ENCODE peak calls at places on chromosomes 7 and 10, in four cellular contexts. One of them, this sample, is unnamed.

GRCh38 chr10:80075781-80076180 is 2.7 kb upstream of the TMEM254 start:
- DNase-seq in HepG2: no peak
- DNase-seq in H1: no peak
- DNase-seq in K562: no peak
- DNase-seq in this sample: no peak

GRCh38 chr10:132223156-132223590 is 36.4 kb downstream of the DPYSL4 start:
- DNase-seq in HepG2: peak
- DNase-seq in H1: peak
- DNase-seq in K562: peak
- DNase-seq in this sample: peak

GRCh38 chr10:103153302-103153759 is 39.7 kb downstream of the NT5C2 start:
- DNase-seq in HepG2: peak
- DNase-seq in H1: no peak
- DNase-seq in K562: no peak
- DNase-seq in this sample: no peak

GRCh38 chr7:2829040-2829439 is 15.1 kb downstream of the GNA12 start:
- DNase-seq in HepG2: no peak
- DNase-seq in H1: no peak
- DNase-seq in K562: no peak
- DNase-seq in this sample: no peak

GRCh38 chr7:7799138-7799537 is 80.7 kb upstream of the RPA3 start:
- DNase-seq in HepG2: no peak
- DNase-seq in H1: no peak
- DNase-seq in K562: no peak
- DNase-seq in this sample: no peak

GRCh38 chr7:192701-193536 is 548 bp downstream of the FAM20C start:
- DNase-seq in HepG2: no peak
- DNase-seq in H1: no peak
- DNase-seq in K562: no peak
- DNase-seq in this sample: no peak

GRCh38 chr7:1691601-1692499 is 21.8 kb downstream of the ELFN1 start:
- DNase-seq in HepG2: no peak
- DNase-seq in H1: no peak
- DNase-seq in K562: no peak
- DNase-seq in this sample: no peak

GRCh38 chr10:11173062-11173461 is 155.4 kb downstream of the CELF2 start:
- DNase-seq in HepG2: no peak
- DNase-seq in H1: no peak
- DNase-seq in K562: no peak
- DNase-seq in this sample: no peak

GRCh38 chr7:44264221-44264956 is 61.0 kb downstream of the CAMK2B start:
- DNase-seq in HepG2: no peak
- DNase-seq in H1: no peak
- DNase-seq in K562: no peak
- DNase-seq in this sample: no peak

GRCh38 chr7:279821-280220 is 10.1 kb upstream of the FOXL3 start:
- DNase-seq in HepG2: no peak
- DNase-seq in H1: no peak
- DNase-seq in K562: no peak
- DNase-seq in this sample: no peak

GRCh38 chr10:93554760-93555432 is 11.6 kb upstream of the FFAR4 start:
- DNase-seq in HepG2: peak
- DNase-seq in H1: peak
- DNase-seq in K562: peak
- DNase-seq in this sample: no peak

GRCh38 chr10:121999301-121999700 is 10.3 kb downstream of the TACC2 start:
- DNase-seq in HepG2: no peak
- DNase-seq in H1: no peak
- DNase-seq in K562: no peak
- DNase-seq in this sample: no peak

GRCh38 chr10:42960491-42961155 is 116.2 kb upstream of the RET start:
- DNase-seq in HepG2: no peak
- DNase-seq in H1: no peak
- DNase-seq in K562: no peak
- DNase-seq in this sample: no peak

GRCh38 chr7:25720427-25720826 is 431.6 kb upstream of the NFE2L3 start:
- DNase-seq in HepG2: no peak
- DNase-seq in H1: no peak
- DNase-seq in K562: peak
- DNase-seq in this sample: no peak

GRCh38 chr10:5631936-5632335 is 34.5 kb downstream of the ASB13 start:
- DNase-seq in HepG2: no peak
- DNase-seq in H1: no peak
- DNase-seq in K562: no peak
- DNase-seq in this sample: no peak

GRCh38 chr10:34696423-34696822 is 118.7 kb downstream of the PARD3 start:
- DNase-seq in HepG2: no peak
- DNase-seq in H1: no peak
- DNase-seq in K562: no peak
- DNase-seq in this sample: no peak

GRCh38 chr7:122651451-122651850 is 47.5 kb downstream of the RNF133 start:
- DNase-seq in HepG2: no peak
- DNase-seq in H1: no peak
- DNase-seq in K562: no peak
- DNase-seq in this sample: no peak

GRCh38 chr10:61986788-61987187 is 85.3 kb downstream of the ARID5B start:
- DNase-seq in HepG2: no peak
- DNase-seq in H1: no peak
- DNase-seq in K562: no peak
- DNase-seq in this sample: no peak

GRCh38 chr10:5047912-5048628 is 44.4 kb upstream of the AKR1C2 start:
- DNase-seq in HepG2: no peak
- DNase-seq in H1: no peak
- DNase-seq in K562: no peak
- DNase-seq in this sample: no peak

GRCh38 chr7:148687555-148687954 is 11.1 kb upstream of the CUL1 start:
- DNase-seq in HepG2: no peak
- DNase-seq in H1: no peak
- DNase-seq in K562: no peak
- DNase-seq in this sample: no peak

GRCh38 chr7:73865738-73866445 is 4.9 kb downstream of the TMEM270 start:
- DNase-seq in HepG2: peak
- DNase-seq in H1: no peak
- DNase-seq in K562: no peak
- DNase-seq in this sample: no peak

GRCh38 chr10:12006671-12007070 is 35.9 kb downstream of the UPF2 start:
- DNase-seq in HepG2: no peak
- DNase-seq in H1: no peak
- DNase-seq in K562: no peak
- DNase-seq in this sample: no peak

GRCh38 chr10:24969732-24970330 is 17.4 kb upstream of the PRTFDC1 start:
- DNase-seq in HepG2: no peak
- DNase-seq in H1: no peak
- DNase-seq in K562: no peak
- DNase-seq in this sample: no peak

GRCh38 chr10:82190432-82191260 is 315.7 kb downstream of the NRG3 start:
- DNase-seq in HepG2: no peak
- DNase-seq in H1: no peak
- DNase-seq in K562: no peak
- DNase-seq in this sample: no peak

GRCh38 chr10:130507461-130507860 is 371.3 kb downstream of the GLRX3 start:
- DNase-seq in HepG2: no peak
- DNase-seq in H1: no peak
- DNase-seq in K562: no peak
- DNase-seq in this sample: no peak

GRCh38 chr10:88049204-88049603 is 185.8 kb downstream of the PTEN start:
- DNase-seq in HepG2: no peak
- DNase-seq in H1: no peak
- DNase-seq in K562: no peak
- DNase-seq in this sample: no peak

GRCh38 chr10:20858292-20859124 is 38.6 kb downstream of the NEBL start:
- DNase-seq in HepG2: peak
- DNase-seq in H1: no peak
- DNase-seq in K562: no peak
- DNase-seq in this sample: no peak

GRCh38 chr7:132865766-132866531 is 215.9 kb downstream of the CHCHD3 start:
- DNase-seq in HepG2: peak
- DNase-seq in H1: no peak
- DNase-seq in K562: no peak
- DNase-seq in this sample: no peak

GRCh38 chr10:89138755-89139154 is 68.4 kb downstream of the CH25H start:
- DNase-seq in HepG2: no peak
- DNase-seq in H1: no peak
- DNase-seq in K562: no peak
- DNase-seq in this sample: no peak

GRCh38 chr7:117875566-117875965 is 2.3 kb upstream of the CTTNBP2 start:
- DNase-seq in HepG2: no peak
- DNase-seq in H1: peak
- DNase-seq in K562: no peak
- DNase-seq in this sample: no peak

GRCh38 chr10:132806126-132807061 is 20.4 kb upstream of the NKX6-2 start:
- DNase-seq in HepG2: no peak
- DNase-seq in H1: no peak
- DNase-seq in K562: no peak
- DNase-seq in this sample: no peak

GRCh38 chr10:20363666-20364065 is 533.4 kb downstream of the NEBL start:
- DNase-seq in HepG2: no peak
- DNase-seq in H1: no peak
- DNase-seq in K562: no peak
- DNase-seq in this sample: no peak

GRCh38 chr7:105661625-105662024 is 80.3 kb upstream of the EFCAB10 start:
- DNase-seq in HepG2: no peak
- DNase-seq in H1: no peak
- DNase-seq in K562: no peak
- DNase-seq in this sample: no peak

GRCh38 chr7:105665684-105666083 is 84.4 kb upstream of the EFCAB10 start:
- DNase-seq in HepG2: no peak
- DNase-seq in H1: no peak
- DNase-seq in K562: no peak
- DNase-seq in this sample: no peak

GRCh38 chr7:105666324-105666723 is 85.0 kb upstream of the EFCAB10 start:
- DNase-seq in HepG2: no peak
- DNase-seq in H1: no peak
- DNase-seq in K562: no peak
- DNase-seq in this sample: no peak

GRCh38 chr7:105662998-105663397 is 81.7 kb upstream of the EFCAB10 start:
- DNase-seq in HepG2: no peak
- DNase-seq in H1: no peak
- DNase-seq in K562: no peak
- DNase-seq in this sample: no peak

GRCh38 chr7:105664816-105665525 is 83.7 kb upstream of the EFCAB10 start:
- DNase-seq in HepG2: peak
- DNase-seq in H1: no peak
- DNase-seq in K562: peak
- DNase-seq in this sample: no peak
- TF ChIP-seq BRCA1 in HepG2: no peak
- TF ChIP-seq BRCA1 in H1: no peak
- TF ChIP-seq BRCA1 in K562: no peak
- TF ChIP-seq BRCA1 in this sample: no peak

GRCh38 chr10:128065881-128066534 is 60.2 kb downstream of the MKI67 start:
- DNase-seq in HepG2: no peak
- DNase-seq in H1: no peak
- DNase-seq in K562: no peak
- DNase-seq in this sample: no peak
- TF ChIP-seq BRCA1 in HepG2: no peak
- TF ChIP-seq BRCA1 in H1: no peak
- TF ChIP-seq BRCA1 in K562: no peak
- TF ChIP-seq BRCA1 in this sample: no peak

DNA sequence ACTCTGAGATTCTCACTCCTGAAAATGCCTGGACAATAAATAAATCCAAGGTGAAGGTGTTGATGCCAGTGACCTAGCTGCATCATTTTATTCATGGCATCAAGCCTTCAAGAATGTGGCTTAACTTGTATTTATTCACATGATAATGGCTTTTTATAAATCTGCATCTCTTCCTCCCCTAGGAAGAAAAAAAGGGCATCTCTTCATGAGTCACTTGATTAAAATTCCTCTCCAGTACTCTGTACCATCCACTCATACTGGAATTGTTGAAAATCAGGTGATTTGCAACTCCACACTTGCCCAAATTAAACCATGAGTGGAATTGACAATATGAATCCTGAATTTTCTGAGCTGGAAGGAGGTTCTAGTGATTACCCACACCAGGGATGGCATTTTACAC is 30.2 kb downstream of the PTPRE start:
- DNase-seq in HepG2: no peak
- DNase-seq in H1: no peak
- DNase-seq in K562: no peak
- DNase-seq in this sample: no peak
- TF ChIP-seq BRCA1 in HepG2: no peak
- TF ChIP-seq BRCA1 in H1: no peak
- TF ChIP-seq BRCA1 in K562: no peak
- TF ChIP-seq BRCA1 in this sample: no peak

DNA sequence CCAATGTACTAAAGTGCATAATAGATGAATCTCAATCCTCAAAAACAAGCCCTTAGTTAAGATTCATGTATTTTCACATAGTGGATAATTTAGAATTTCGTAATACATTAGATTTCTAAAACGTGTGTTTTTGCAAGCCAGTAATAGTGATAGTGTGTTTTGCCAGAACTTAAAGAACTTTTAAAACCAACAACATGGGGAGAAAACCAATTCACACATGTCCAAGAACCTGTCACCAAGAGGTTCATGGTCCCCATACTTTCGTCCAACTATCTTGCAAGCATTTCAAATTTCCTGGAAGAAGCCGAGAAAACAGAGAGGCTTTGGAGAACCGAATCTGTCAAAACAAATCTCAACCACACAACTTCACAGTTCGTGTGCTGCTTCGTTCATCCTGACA is 32.0 kb downstream of the GFRA1 start:
- DNase-seq in HepG2: no peak
- DNase-seq in H1: no peak
- DNase-seq in K562: no peak
- DNase-seq in this sample: no peak
- TF ChIP-seq BRCA1 in HepG2: no peak
- TF ChIP-seq BRCA1 in H1: no peak
- TF ChIP-seq BRCA1 in K562: no peak
- TF ChIP-seq BRCA1 in this sample: no peak

DNA sequence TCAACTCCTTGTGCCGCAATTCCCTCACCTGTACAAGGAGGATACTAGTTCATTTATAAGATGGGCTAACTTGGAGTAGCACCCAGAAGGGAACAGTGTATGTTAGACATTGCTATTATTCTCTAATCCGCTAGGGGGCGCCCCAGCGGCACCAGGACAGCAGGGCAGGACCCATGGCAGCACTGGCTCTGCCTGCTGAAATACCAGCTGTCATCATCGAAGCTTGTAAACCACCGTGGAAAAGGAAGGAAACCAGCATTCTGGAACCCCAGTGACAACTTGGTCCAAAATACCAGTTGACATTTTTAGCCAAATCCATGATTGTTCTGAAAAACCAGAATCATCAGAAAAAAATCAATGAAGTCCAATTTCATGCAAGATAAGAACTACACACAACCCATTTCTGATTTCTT is 134.4 kb downstream of the ITGA8 start:
- DNase-seq in HepG2: peak
- DNase-seq in H1: peak
- DNase-seq in K562: peak
- DNase-seq in this sample: no peak
- TF ChIP-seq BRCA1 in HepG2: no peak
- TF ChIP-seq BRCA1 in H1: no peak
- TF ChIP-seq BRCA1 in K562: no peak
- TF ChIP-seq BRCA1 in this sample: no peak